ENCODE peak calls at places on chromosomes 2 and 18, in four cellular contexts. S is NCI-H1105; T is cardiac fibroblast; V is stimulated activated naive CD8-positive, alpha-beta T cell treated with anti-CD3 and anti-CD28 coated beads, Interleukin-15, amount 100 ng/mL, for 72 hours. L is an unnamed sample.

GRCh38 chr2:215713393-215713792 is 277.5 kb upstream of the FN1 start:
- DNase-seq in S (no peak), V (no peak), T (peak), L (peak)

GRCh38 chr2:33321236-33321731 is 155.2 kb upstream of the RASGRP3 start:
- DNase-seq in T (peak), V (peak), S (no peak), L (peak)

GRCh38 chr18:76495435-76496199 is 575 bp upstream of the ZNF516 start:
- DNase-seq in V (peak), T (peak), S (peak), L (no peak)

GRCh38 chr18:6271585-6271984 is 143.1 kb downstream of the L3MBTL4 start:
- DNase-seq in S (no peak), V (no peak), T (no peak), L (no peak)

GRCh38 chr2:26712486-26713465 is 20.3 kb downstream of the KCNK3 start:
- DNase-seq in V (no peak), T (no peak), S (peak), L (no peak)

GRCh38 chr18:23228102-23229051 is 93.1 kb downstream of the CABLES1 start:
- DNase-seq in S (peak), T (peak), V (peak), L (peak)

GRCh38 chr2:38190542-38191218 is 114.7 kb upstream of the CYP1B1 start:
- DNase-seq in S (no peak), V (no peak), T (peak), L (no peak)

GRCh38 chr2:110655701-110656100 is 22.2 kb downstream of the BUB1 start:
- DNase-seq in T (peak), S (no peak), V (no peak), L (no peak)

GRCh38 chr2:207423886-207424285 is 105.9 kb upstream of the CREB1 start:
- DNase-seq in T (peak), V (peak), S (no peak), L (peak)

GRCh38 chr18:36158261-36158867 is 28.7 kb downstream of the ELP2 start:
- DNase-seq in V (no peak), S (no peak), T (peak), L (peak)